ENCODE peak calls at places on chromosomes 7 and 10, in nine cellular contexts. One of them, this sample, is unnamed.

GRCh38 chr7:93914581-93915066 is 6.9 kb upstream of the GNG11 start:
- DNase-seq in B cell: no peak
- DNase-seq in tibial artery: no peak
- DNase-seq in A549: peak
- DNase-seq in HFFc6: peak
- DNase-seq in MCF 10A: peak
- DNase-seq in IMR-90: peak
- DNase-seq in mucosa of descending colon: no peak
- DNase-seq in uterus: no peak
- DNase-seq in this sample: peak

GRCh38 chr7:68697821-68698280 is 900.4 kb upstream of the AUTS2 start:
- DNase-seq in MCF 10A: no peak
- DNase-seq in mucosa of descending colon: no peak
- DNase-seq in HFFc6: no peak
- DNase-seq in uterus: no peak
- DNase-seq in tibial artery: no peak
- DNase-seq in IMR-90: peak
- DNase-seq in B cell: no peak
- DNase-seq in A549: no peak
- DNase-seq in this sample: peak

GRCh38 chr10:126568809-126569208 is 101.7 kb downstream of the C10orf90 start:
- DNase-seq in mucosa of descending colon: no peak
- DNase-seq in uterus: no peak
- DNase-seq in MCF 10A: no peak
- DNase-seq in B cell: no peak
- DNase-seq in IMR-90: no peak
- DNase-seq in A549: no peak
- DNase-seq in HFFc6: no peak
- DNase-seq in tibial artery: no peak
- DNase-seq in this sample: no peak

GRCh38 chr7:87831127-87831526 is 45.0 kb downstream of the SLC25A40 start:
- DNase-seq in IMR-90: peak
- DNase-seq in MCF 10A: no peak
- DNase-seq in B cell: no peak
- DNase-seq in tibial artery: no peak
- DNase-seq in uterus: no peak
- DNase-seq in mucosa of descending colon: no peak
- DNase-seq in A549: no peak
- DNase-seq in HFFc6: no peak
- DNase-seq in this sample: no peak

GRCh38 chr7:45582868-45583277 is 8.7 kb downstream of the ADCY1 start:
- DNase-seq in B cell: no peak
- DNase-seq in tibial artery: no peak
- DNase-seq in mucosa of descending colon: no peak
- DNase-seq in uterus: no peak
- DNase-seq in A549: no peak
- DNase-seq in HFFc6: no peak
- DNase-seq in MCF 10A: no peak
- DNase-seq in IMR-90: no peak
- DNase-seq in this sample: peak

GRCh38 chr7:146090023-146090645 is 26.5 kb upstream of the CNTNAP2 start:
- DNase-seq in tibial artery: no peak
- DNase-seq in MCF 10A: peak
- DNase-seq in mucosa of descending colon: peak
- DNase-seq in IMR-90: no peak
- DNase-seq in uterus: no peak
- DNase-seq in HFFc6: no peak
- DNase-seq in A549: peak
- DNase-seq in B cell: peak
- DNase-seq in this sample: peak

GRCh38 chr7:107387573-107388219 is 82.2 kb upstream of the GPR22 start:
- DNase-seq in B cell: no peak
- DNase-seq in HFFc6: peak
- DNase-seq in A549: no peak
- DNase-seq in uterus: peak
- DNase-seq in mucosa of descending colon: no peak
- DNase-seq in tibial artery: peak
- DNase-seq in MCF 10A: peak
- DNase-seq in IMR-90: peak
- DNase-seq in this sample: no peak

GRCh38 chr10:55867848-55868247 is 493.2 kb downstream of the ZWINT start:
- DNase-seq in B cell: no peak
- DNase-seq in MCF 10A: no peak
- DNase-seq in mucosa of descending colon: no peak
- DNase-seq in IMR-90: no peak
- DNase-seq in A549: no peak
- DNase-seq in HFFc6: no peak
- DNase-seq in tibial artery: no peak
- DNase-seq in uterus: no peak
- DNase-seq in this sample: peak

GRCh38 chr7:132418840-132419239 is 157.4 kb downstream of the PLXNA4 start:
- DNase-seq in tibial artery: no peak
- DNase-seq in mucosa of descending colon: no peak
- DNase-seq in B cell: no peak
- DNase-seq in A549: no peak
- DNase-seq in uterus: no peak
- DNase-seq in HFFc6: no peak
- DNase-seq in IMR-90: no peak
- DNase-seq in MCF 10A: no peak
- DNase-seq in this sample: no peak

GRCh38 chr10:100670828-100671479 is 74.4 kb upstream of the PAX2 start:
- DNase-seq in HFFc6: no peak
- DNase-seq in IMR-90: no peak
- DNase-seq in uterus: no peak
- DNase-seq in tibial artery: no peak
- DNase-seq in B cell: peak
- DNase-seq in MCF 10A: peak
- DNase-seq in A549: peak
- DNase-seq in mucosa of descending colon: peak
- DNase-seq in this sample: peak

GRCh38 chr7:54874804-54875203 is 115.8 kb upstream of the SEC61G start:
- DNase-seq in mucosa of descending colon: no peak
- DNase-seq in B cell: no peak
- DNase-seq in tibial artery: no peak
- DNase-seq in HFFc6: no peak
- DNase-seq in A549: no peak
- DNase-seq in MCF 10A: no peak
- DNase-seq in IMR-90: peak
- DNase-seq in uterus: no peak
- DNase-seq in this sample: no peak

GRCh38 chr7:18354686-18355085 is 140.9 kb upstream of the HDAC9 start:
- DNase-seq in IMR-90: peak
- DNase-seq in HFFc6: no peak
- DNase-seq in A549: no peak
- DNase-seq in B cell: no peak
- DNase-seq in uterus: no peak
- DNase-seq in MCF 10A: no peak
- DNase-seq in tibial artery: no peak
- DNase-seq in mucosa of descending colon: no peak
- DNase-seq in this sample: peak

GRCh38 chr7:47584128-47584865 is 2.4 kb upstream of the TNS3 start:
- DNase-seq in MCF 10A: no peak
- DNase-seq in HFFc6: no peak
- DNase-seq in uterus: no peak
- DNase-seq in mucosa of descending colon: no peak
- DNase-seq in IMR-90: no peak
- DNase-seq in B cell: no peak
- DNase-seq in tibial artery: no peak
- DNase-seq in A549: no peak
- DNase-seq in this sample: no peak

GRCh38 chr10:71230656-71231025 is 18.3 kb downstream of the UNC5B start:
- DNase-seq in IMR-90: no peak
- DNase-seq in tibial artery: no peak
- DNase-seq in uterus: no peak
- DNase-seq in MCF 10A: no peak
- DNase-seq in B cell: no peak
- DNase-seq in mucosa of descending colon: no peak
- DNase-seq in A549: no peak
- DNase-seq in HFFc6: no peak
- DNase-seq in this sample: peak

GRCh38 chr10:4352566-4352961 is 473.4 kb upstream of the AKR1E2 start:
- DNase-seq in HFFc6: no peak
- DNase-seq in A549: no peak
- DNase-seq in IMR-90: no peak
- DNase-seq in MCF 10A: peak
- DNase-seq in tibial artery: peak
- DNase-seq in mucosa of descending colon: no peak
- DNase-seq in uterus: peak
- DNase-seq in B cell: no peak
- DNase-seq in this sample: peak

GRCh38 chr10:45437587-45438456 is 63.8 kb downstream of the ALOX5 start:
- DNase-seq in B cell: no peak
- DNase-seq in MCF 10A: peak
- DNase-seq in HFFc6: no peak
- DNase-seq in tibial artery: no peak
- DNase-seq in IMR-90: no peak
- DNase-seq in A549: no peak
- DNase-seq in uterus: no peak
- DNase-seq in mucosa of descending colon: no peak
- DNase-seq in this sample: no peak

GRCh38 chr10:110174201-110174600 is 33.2 kb upstream of the MXI1 start:
- DNase-seq in MCF 10A: no peak
- DNase-seq in IMR-90: no peak
- DNase-seq in B cell: no peak
- DNase-seq in A549: no peak
- DNase-seq in uterus: no peak
- DNase-seq in tibial artery: no peak
- DNase-seq in HFFc6: no peak
- DNase-seq in mucosa of descending colon: no peak
- DNase-seq in this sample: no peak

GRCh38 chr10:29295813-29296212 is 6.9 kb downstream of the LYZL1 start:
- DNase-seq in MCF 10A: no peak
- DNase-seq in uterus: no peak
- DNase-seq in HFFc6: no peak
- DNase-seq in tibial artery: no peak
- DNase-seq in A549: no peak
- DNase-seq in IMR-90: no peak
- DNase-seq in mucosa of descending colon: no peak
- DNase-seq in B cell: no peak
- DNase-seq in this sample: no peak

GRCh38 chr10:72088879-72089585 is 681 bp upstream of the SPOCK2 start:
- DNase-seq in MCF 10A: no peak
- DNase-seq in mucosa of descending colon: no peak
- DNase-seq in A549: no peak
- DNase-seq in tibial artery: no peak
- DNase-seq in HFFc6: no peak
- DNase-seq in B cell: peak
- DNase-seq in IMR-90: no peak
- DNase-seq in uterus: no peak
- DNase-seq in this sample: peak

DNA sequence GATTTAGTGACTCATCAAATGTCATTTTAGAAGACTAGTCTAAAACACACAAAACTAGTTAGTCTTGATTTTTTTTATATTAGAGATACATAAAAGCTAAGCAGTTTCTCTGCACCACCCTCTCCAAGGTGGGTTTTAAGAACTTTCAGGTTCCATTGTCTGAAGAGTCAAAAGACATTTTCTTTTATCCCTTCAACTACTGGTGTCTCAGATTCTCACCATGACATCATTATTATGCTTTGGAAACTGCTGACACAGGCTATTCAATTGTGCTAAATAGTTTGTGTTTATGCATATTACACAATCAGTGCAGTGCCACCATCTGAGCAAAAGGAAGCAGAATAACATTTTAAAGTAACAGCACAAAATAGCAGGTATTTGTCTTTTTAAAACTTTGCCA is 52.2 kb downstream of the IGF2BP3 start:
- DNase-seq in B cell: no peak
- DNase-seq in mucosa of descending colon: no peak
- DNase-seq in tibial artery: no peak
- DNase-seq in HFFc6: peak
- DNase-seq in IMR-90: peak
- DNase-seq in A549: no peak
- DNase-seq in uterus: no peak
- DNase-seq in MCF 10A: peak
- DNase-seq in this sample: peak
- TF ChIP-seq CTCF in B cell: no peak
- TF ChIP-seq CTCF in mucosa of descending colon: no peak
- TF ChIP-seq CTCF in tibial artery: no peak
- TF ChIP-seq CTCF in HFFc6: no peak
- TF ChIP-seq CTCF in IMR-90: peak
- TF ChIP-seq CTCF in A549: no peak
- TF ChIP-seq CTCF in uterus: no peak
- TF ChIP-seq CTCF in MCF 10A: no peak
- TF ChIP-seq CTCF in this sample: no peak

DNA sequence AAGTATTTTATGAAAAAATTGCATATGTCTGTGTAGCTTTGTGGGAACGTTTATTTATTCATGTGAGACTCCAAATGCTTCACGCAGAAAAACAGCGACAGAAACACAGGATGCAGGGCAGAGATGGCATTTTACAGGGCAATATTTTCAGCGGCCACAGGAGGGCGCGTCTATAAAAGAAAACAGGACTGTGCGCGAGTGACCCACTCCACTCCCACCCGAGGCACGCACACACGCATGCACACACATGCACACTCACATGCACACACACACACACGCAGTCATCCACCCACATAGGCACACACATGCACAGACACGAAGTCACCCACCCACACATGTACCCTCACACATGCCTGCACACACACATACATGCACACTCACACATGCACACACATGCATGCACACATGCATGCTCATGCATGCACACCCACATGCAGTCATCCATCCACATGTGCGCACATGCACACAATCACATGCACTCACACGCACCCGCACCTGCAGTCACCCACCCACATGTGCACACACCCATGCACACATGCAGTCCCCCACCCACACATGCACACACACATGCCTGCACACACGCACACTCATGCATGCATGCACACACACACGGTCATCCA is 96.3 kb downstream of the DNAJB6 start:
- DNase-seq in A549: peak
- DNase-seq in MCF 10A: peak
- DNase-seq in HFFc6: peak
- DNase-seq in uterus: no peak
- DNase-seq in mucosa of descending colon: peak
- DNase-seq in B cell: peak
- DNase-seq in tibial artery: no peak
- DNase-seq in IMR-90: peak
- DNase-seq in this sample: peak
- TF ChIP-seq CTCF in A549: peak
- TF ChIP-seq CTCF in MCF 10A: peak
- TF ChIP-seq CTCF in HFFc6: peak
- TF ChIP-seq CTCF in uterus: peak
- TF ChIP-seq CTCF in mucosa of descending colon: peak
- TF ChIP-seq CTCF in B cell: peak
- TF ChIP-seq CTCF in tibial artery: peak
- TF ChIP-seq CTCF in IMR-90: peak
- TF ChIP-seq CTCF in this sample: peak

GRCh38 chr10:1301138-1301537 is 245.0 kb downstream of the WDR37 start:
- DNase-seq in mucosa of descending colon: no peak
- DNase-seq in tibial artery: no peak
- DNase-seq in IMR-90: no peak
- DNase-seq in HFFc6: no peak
- DNase-seq in B cell: no peak
- DNase-seq in A549: no peak
- DNase-seq in uterus: no peak
- DNase-seq in MCF 10A: peak
- DNase-seq in this sample: no peak
- TF ChIP-seq CTCF in mucosa of descending colon: no peak
- TF ChIP-seq CTCF in tibial artery: no peak
- TF ChIP-seq CTCF in IMR-90: no peak
- TF ChIP-seq CTCF in HFFc6: no peak
- TF ChIP-seq CTCF in B cell: no peak
- TF ChIP-seq CTCF in A549: no peak
- TF ChIP-seq CTCF in uterus: no peak
- TF ChIP-seq CTCF in MCF 10A: no peak
- TF ChIP-seq CTCF in this sample: no peak

GRCh38 chr10:121168513-121169216 is 317.5 kb downstream of the WDR11 start:
- DNase-seq in MCF 10A: peak
- DNase-seq in A549: no peak
- DNase-seq in mucosa of descending colon: no peak
- DNase-seq in B cell: no peak
- DNase-seq in IMR-90: no peak
- DNase-seq in tibial artery: no peak
- DNase-seq in HFFc6: no peak
- DNase-seq in uterus: no peak
- DNase-seq in this sample: no peak
- TF ChIP-seq CTCF in MCF 10A: no peak
- TF ChIP-seq CTCF in A549: no peak
- TF ChIP-seq CTCF in mucosa of descending colon: no peak
- TF ChIP-seq CTCF in B cell: no peak
- TF ChIP-seq CTCF in IMR-90: no peak
- TF ChIP-seq CTCF in tibial artery: no peak
- TF ChIP-seq CTCF in HFFc6: no peak
- TF ChIP-seq CTCF in uterus: no peak
- TF ChIP-seq CTCF in this sample: no peak

This sample was measured in cardiac muscle cell.